ENCODE peak calls at places on chromosome 22, in seven cellular contexts. O is trophoblast cell, R is H9, Q is IMR-90, Z is mesenchymal stem cell, S is H1, M is neuronal stem cell. X is an unnamed sample.
A peak's percentile ranks its signal among the peaks of the same experiment; 100 is the strongest.

GRCh38 chr22:46770151-46770641 is 7.7 kb downstream of the TBC1D22A start:
- DNase-seq in Z (no peak), M (no peak), Q (no peak), R (no peak), S (no peak), O (no peak), X (no peak)

GRCh38 chr22:36365020-36365411 is 22.8 kb downstream of the MYH9 start:
- DNase-seq in O (peak; percentile 77), M (no peak), S (no peak), R (no peak), Q (peak; percentile 99), Z (peak; percentile 99), X (peak; percentile 88)

GRCh38 chr22:23536821-23537345 is 43.2 kb downstream of the IGLL1 start:
- DNase-seq in Z (no peak), M (no peak), Q (no peak), S (no peak), R (peak; percentile 30), O (no peak), X (peak; percentile 57)

GRCh38 chr22:36552300-36552699 is 23.3 kb upstream of the EIF3D start:
- DNase-seq in S (no peak), M (no peak), Q (no peak), R (no peak), Z (no peak), O (no peak), X (no peak)

GRCh38 chr22:35352214-35353111 is 28.4 kb upstream of the HMOX1 start:
- DNase-seq in Z (no peak), R (peak; percentile 74), M (no peak), O (peak; percentile 62), Q (no peak), S (no peak), X (peak; percentile 68)

GRCh38 chr22:38073150-38074130 is 10.5 kb downstream of the SLC16A8 start:
- DNase-seq in S (no peak), R (no peak), O (no peak), Z (no peak), M (no peak), Q (no peak), X (no peak)

GRCh38 chr22:45949921-45950320 is 27.0 kb downstream of the WNT7B start:
- DNase-seq in M (no peak), Q (no peak), S (no peak), O (no peak), R (no peak), Z (no peak), X (no peak)

GRCh38 chr22:23499845-23500500 is 80.1 kb downstream of the IGLL1 start:
- DNase-seq in R (no peak), M (no peak), Z (no peak), Q (no peak), S (no peak), O (no peak), X (no peak)

GRCh38 chr22:31838917-31839316 is 85.1 kb downstream of the DEPDC5 start:
- DNase-seq in M (no peak), R (no peak), Z (no peak), O (peak; percentile 16), Q (no peak), S (no peak), X (no peak)

GRCh38 chr22:22397875-22398524 is 110.5 kb downstream of the ZNF280B start:
- DNase-seq in S (no peak), Q (no peak), O (no peak), R (no peak), Z (no peak), M (no peak), X (no peak)

GRCh38 chr22:37518509-37519267 is 527 bp downstream of the CARD10 start:
- DNase-seq in Q (no peak), S (no peak), M (no peak), O (no peak), Z (no peak), R (no peak), X (no peak)

GRCh38 chr22:40300884-40301672 is 45.2 kb upstream of the ADSL start:
- DNase-seq in Q (no peak), O (no peak), R (no peak), M (no peak), S (no peak), Z (no peak), X (no peak)

GRCh38 chr22:41922336-41922735 is 4.3 kb downstream of the TNFRSF13C start:
- DNase-seq in S (no peak), M (no peak), O (no peak), Z (no peak), Q (no peak), R (no peak), X (no peak)

GRCh38 chr22:41917906-41918791 is 3.3 kb upstream of the SHISA8 start:
- DNase-seq in S (no peak), Q (peak; percentile 63), O (no peak), Z (peak; percentile 52), M (no peak), R (no peak), X (no peak)

GRCh38 chr22:41919357-41920224 is 4.7 kb upstream of the SHISA8 start:
- DNase-seq in R (peak; percentile 93), Z (peak; percentile 50), Q (peak; percentile 11), S (peak; percentile 72), O (no peak), M (no peak), X (peak; percentile 82)

GRCh38 chr22:41922940-41923594 is 3.5 kb downstream of the TNFRSF13C start:
- DNase-seq in Z (no peak), Q (no peak), O (no peak), M (no peak), R (no peak), S (no peak), X (no peak)

DNA sequence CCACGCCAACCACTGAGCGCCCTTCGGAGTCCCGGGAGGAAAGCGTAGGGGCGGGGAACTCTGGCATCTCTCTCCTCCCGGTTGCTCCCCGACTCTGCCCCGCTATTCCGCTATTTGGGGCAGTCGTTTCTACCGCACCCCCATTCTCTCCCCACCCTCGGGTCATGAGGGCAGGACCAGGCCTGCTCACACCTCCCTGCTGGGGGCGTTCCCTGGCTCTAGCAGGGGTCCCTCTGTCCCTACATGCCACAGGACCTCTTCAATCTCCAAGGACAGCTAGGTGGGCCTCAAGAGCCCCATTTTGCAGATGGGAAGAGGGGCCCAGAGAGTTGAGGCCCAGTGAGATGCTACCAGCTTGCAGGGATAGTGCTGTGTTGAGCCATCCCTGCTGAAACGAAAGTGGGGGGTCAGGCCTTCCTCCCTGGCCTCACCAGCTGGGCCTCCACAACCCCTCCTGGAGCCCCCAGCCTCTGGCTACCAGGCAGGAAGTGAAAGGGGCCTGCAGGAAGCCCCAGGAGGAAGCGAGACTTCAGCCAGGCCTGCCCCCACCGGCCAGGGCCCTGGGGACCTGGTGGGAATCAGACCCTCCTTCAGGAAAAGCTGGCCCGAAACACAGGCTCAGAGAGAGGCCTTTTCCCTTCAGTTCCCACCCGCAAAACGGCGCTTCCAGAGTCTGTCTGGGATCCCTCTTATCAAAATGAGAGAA is 5.5 kb upstream of the SHISA8 start:
- DNase-seq in M (no peak), S (no peak), Q (no peak), R (no peak), Z (no peak), O (no peak), X (no peak)
- H3K23ac ChIP-seq in M (no peak overlapping the region), S (no peak overlapping the region), Q (no peak overlapping the region), R (no peak overlapping the region), Z (no peak overlapping the region), O (no peak overlapping the region), X (no peak overlapping the region)

GRCh38 chr22:19419086-19419463 is 12.5 kb downstream of the HIRA start:
- DNase-seq in Z (no peak), S (no peak), M (no peak), O (no peak), R (no peak), Q (no peak), X (no peak)

GRCh38 chr22:19420321-19420720 is 11.2 kb downstream of the HIRA start:
- DNase-seq in O (no peak), Z (no peak), M (no peak), Q (no peak), S (no peak), R (no peak), X (no peak)

GRCh38 chr22:19423906-19424500 is 7.5 kb downstream of the HIRA start:
- DNase-seq in Q (no peak), R (no peak), M (no peak), Z (no peak), O (no peak), S (no peak), X (no peak)

GRCh38 chr22:19419464-19420178 is 11.9 kb downstream of the HIRA start:
- DNase-seq in Q (peak; percentile 17), S (no peak), O (no peak), M (no peak), Z (no peak), R (no peak), X (peak; percentile 88)

DNA sequence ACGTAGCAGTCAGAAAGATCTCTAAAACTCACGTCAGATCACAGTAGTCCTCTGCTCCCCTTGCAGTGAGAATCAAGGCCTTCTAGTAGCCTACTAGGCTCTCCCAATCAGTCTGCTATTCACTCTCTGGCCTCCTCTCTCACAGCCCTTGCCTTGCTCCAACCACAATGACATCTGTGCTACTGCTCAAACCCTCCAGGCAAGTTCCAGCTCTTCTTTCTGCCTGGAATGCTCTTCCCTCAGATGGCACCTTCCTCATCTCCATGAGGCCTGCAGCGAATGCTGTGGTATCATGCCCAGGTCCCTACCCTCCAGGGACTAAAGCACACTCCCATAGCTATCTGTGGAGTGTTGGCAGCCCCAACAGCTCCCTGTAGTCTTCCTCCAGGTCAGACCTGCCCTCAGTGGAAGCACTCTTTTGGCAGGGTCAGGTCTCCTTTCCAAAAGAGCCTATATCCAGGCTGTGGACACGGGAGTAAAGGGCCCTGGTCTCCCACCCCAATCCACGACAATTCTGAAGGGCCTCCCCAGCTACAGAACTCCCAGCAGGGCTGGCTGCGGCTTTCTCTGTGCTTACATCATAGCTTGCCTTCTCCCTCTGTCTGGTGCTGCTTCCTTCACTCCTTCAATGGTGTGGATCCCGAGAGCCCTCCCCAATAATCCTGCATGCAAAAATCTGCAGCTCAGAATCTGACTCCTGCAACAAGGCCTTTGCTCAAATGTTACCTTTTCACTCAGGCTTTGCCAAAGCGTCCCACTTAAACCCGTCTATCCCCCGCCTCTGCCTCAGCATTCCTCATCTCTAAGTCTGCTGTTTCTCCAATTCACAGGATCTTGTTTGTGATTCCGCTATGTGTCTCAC is 8.9 kb downstream of the HIRA start:
- DNase-seq in O (no peak), Q (no peak), R (no peak), M (no peak), S (no peak), Z (no peak), X (peak; percentile 37)
- H3K4me1 ChIP-seq in O (peaks cover 9% of the 10 kb centered on the region), Q (peaks cover 5% of the 10 kb centered on the region), R (peaks cover 4% of the 10 kb centered on the region), M (peaks cover 10% of the 10 kb centered on the region), S (peaks cover 4% of the 10 kb centered on the region), Z (peaks cover 11% of the 10 kb centered on the region), X (peaks cover 26% of the 10 kb centered on the region)

GRCh38 chr22:49589301-49589700 is 238.4 kb downstream of the BRD1 start:
- DNase-seq in R (no peak), S (no peak), M (no peak), Z (no peak), O (no peak), Q (no peak), X (no peak)
- H2BK5ac ChIP-seq in R (no peak overlapping the region), S (no peak overlapping the region), M (no peak overlapping the region), Z (no peak overlapping the region), O (no peak overlapping the region), Q (no peak overlapping the region), X (no peak overlapping the region)

DNA sequence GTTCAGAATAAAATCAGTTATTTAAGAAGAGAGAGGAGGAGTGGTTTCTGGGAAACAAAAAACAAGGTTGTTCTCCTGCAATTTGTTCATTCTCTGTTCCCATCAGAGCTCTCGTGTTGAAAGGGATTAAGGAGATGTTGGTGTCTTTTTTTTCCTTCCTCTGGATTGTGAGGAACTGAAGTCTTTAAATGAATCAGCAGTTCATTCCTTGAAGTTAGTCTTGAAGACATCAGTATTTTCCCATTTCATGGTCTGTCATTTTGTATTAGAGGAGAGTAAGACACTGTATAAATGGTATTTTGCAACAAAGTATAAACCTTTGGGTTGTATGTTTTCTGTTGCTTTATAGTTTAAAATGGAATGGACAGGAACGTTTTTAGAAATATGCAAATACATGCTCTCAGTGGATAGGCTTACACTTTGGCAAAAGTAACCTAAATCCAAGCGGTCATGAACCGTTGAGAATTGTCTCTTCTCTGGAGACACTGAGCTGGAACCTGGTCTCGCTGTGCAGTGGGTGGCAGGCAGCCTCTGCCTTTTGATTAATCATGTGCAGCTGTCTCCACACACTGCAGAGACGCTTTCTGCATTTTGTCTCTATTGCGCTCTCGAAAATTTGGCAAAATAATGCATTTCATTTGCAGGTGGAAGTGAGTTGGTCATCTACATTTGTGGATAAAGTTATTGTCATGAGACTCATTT is 33.0 kb downstream of the SAMM50 start:
- DNase-seq in M (no peak), Q (no peak), R (no peak), Z (no peak), S (no peak), O (no peak), X (no peak)
- H3K23ac ChIP-seq in M (no peak overlapping the region), Q (no peak overlapping the region), R (no peak overlapping the region), Z (no peak overlapping the region), S (no peak overlapping the region), O (no peak overlapping the region), X (no peak overlapping the region)